ENCODE peak calls at places on chromosomes 1 and 21, in eight cellular contexts. V is breast epithelium; D is SW480; A is kidney tubule cell; F is foreskin fibroblast; P is CD8-positive, alpha-beta memory T cell; C is LoVo; G is EH. E is an unnamed sample.

GRCh38 chr1:182185822-182186756 is 124.6 kb upstream of the ZNF648 start:
- DNase-seq in G (peak), C (peak), V (no peak), F (peak), D (peak), A (peak), P (no peak), E (no peak)

GRCh38 chr1:63101336-63101735 is 221.0 kb upstream of the FOXD3 start:
- DNase-seq in A (peak), C (no peak), G (no peak), V (no peak), F (no peak), D (no peak), P (no peak), E (no peak)

GRCh38 chr1:20164694-20165202 is 21.1 kb upstream of the UBXN10 start:
- DNase-seq in C (no peak), G (no peak), P (no peak), A (no peak), V (no peak), D (no peak), F (no peak), E (no peak)

GRCh38 chr21:39664586-39664985 is 51.8 kb downstream of the B3GALT5 start:
- DNase-seq in P (no peak), F (no peak), D (no peak), G (no peak), C (no peak), A (no peak), V (no peak), E (no peak)

GRCh38 chr1:115677172-115677542 is 35.4 kb downstream of the VANGL1 start:
- DNase-seq in A (peak), F (no peak), V (no peak), G (peak), D (no peak), P (no peak), C (no peak), E (no peak)

GRCh38 chr1:16015960-16016901 is 1.6 kb downstream of the HSPB7 start:
- DNase-seq in V (no peak), A (no peak), F (no peak), D (no peak), G (no peak), C (no peak), P (no peak), E (no peak)

GRCh38 chr1:183871142-183871541 is 66.2 kb downstream of the RGL1 start:
- DNase-seq in G (peak), V (no peak), P (no peak), C (no peak), D (peak), A (peak), F (peak), E (peak)

GRCh38 chr21:38787461-38788274 is 18.1 kb upstream of the ETS2 start:
- DNase-seq in P (no peak), D (peak), A (peak), C (peak), V (peak), F (no peak), G (peak), E (no peak)

GRCh38 chr1:159922499-159923202 is 2.7 kb downstream of the TAGLN2 start:
- DNase-seq in C (no peak), A (peak), V (no peak), G (peak), D (no peak), F (peak), P (no peak), E (no peak)

GRCh38 chr1:201904579-201904978 is 15.9 kb downstream of the SHISA4 start:
- DNase-seq in F (peak), D (no peak), G (peak), P (no peak), C (no peak), V (no peak), A (peak), E (no peak)

GRCh38 chr1:92486251-92487077 is at the start of gene GFI1:
- DNase-seq in P (peak), F (peak), G (no peak), V (no peak), C (peak), A (peak), D (peak), E (no peak)

GRCh38 chr1:97943354-97943753 is 22.5 kb upstream of the DPYD start:
- DNase-seq in F (peak), C (no peak), G (peak), A (peak), P (no peak), V (no peak), D (no peak), E (no peak)

GRCh38 chr1:211925016-211925415 is 94.5 kb upstream of the LPGAT1 start:
- DNase-seq in C (peak), A (no peak), F (peak), V (no peak), P (no peak), D (peak), G (no peak), E (no peak)

GRCh38 chr1:60280256-60280655 is 206.7 kb upstream of the C1orf87 start:
- DNase-seq in D (no peak), C (no peak), F (peak), V (no peak), P (no peak), G (peak), A (no peak), E (peak)

GRCh38 chr1:108962681-108963051 is 618 bp downstream of the CLCC1 start:
- DNase-seq in F (no peak), D (no peak), A (peak), P (no peak), G (peak), V (no peak), C (no peak), E (no peak)

GRCh38 chr1:53689736-53690401 is 49.1 kb downstream of the GLIS1 start:
- DNase-seq in P (no peak), V (no peak), G (peak), D (no peak), C (no peak), A (no peak), F (peak), E (no peak)

GRCh38 chr1:53344921-53345838 is 17.3 kb upstream of the LRP8 start:
- DNase-seq in V (peak), P (no peak), G (no peak), F (no peak), A (no peak), C (no peak), D (no peak), E (no peak)

GRCh38 chr1:90720137-90720636 is 3.1 kb upstream of the BARHL2 start:
- DNase-seq in D (no peak), F (no peak), C (no peak), G (no peak), V (no peak), P (no peak), A (no peak), E (no peak)